ENCODE peak calls at places on chromosome 19, in eight cellular contexts. R, V, M, G, B, P, I and N are unnamed samples.

GRCh38 chr19:2802826-2803225 is 16.8 kb upstream of the ZNF554 start:
- DNase-seq in R (no peak), V (no peak), M (no peak), G (no peak), B (no peak), P (no peak), I (no peak), N (no peak)

GRCh38 chr19:43362179-43362578 is 8.7 kb downstream of the CD177 start:
- DNase-seq in R (no peak), V (no peak), M (no peak), G (no peak), B (no peak), P (no peak), I (no peak), N (no peak)

GRCh38 chr19:45385392-45386221 is 15.2 kb upstream of the ERCC2 start:
- DNase-seq in R (no peak), V (no peak), M (no peak), G (no peak), B (no peak), P (no peak), I (no peak), N (no peak)

GRCh38 chr19:41887711-41888382 is 4.9 kb downstream of the ARHGEF1 start:
- DNase-seq in R (no peak), V (peak; percentile 94), M (peak; percentile 81), G (peak; percentile 82), B (peak; percentile 66), P (peak; percentile 73), I (no peak), N (no peak)

GRCh38 chr19:28883241-28883693 is 329.7 kb downstream of the UQCRFS1 start:
- DNase-seq in R (no peak), V (no peak), M (no peak), G (no peak), B (no peak), P (no peak), I (no peak), N (no peak)

GRCh38 chr19:12784871-12785430 is 6.3 kb upstream of the JUNB start:
- DNase-seq in R (no peak), V (peak; percentile 65), M (no peak), G (no peak), B (no peak), P (peak; percentile 31), I (no peak), N (no peak)

GRCh38 chr19:49890349-49891311 is 6.1 kb downstream of the IL4I1 start:
- DNase-seq in R (no peak), V (peak; percentile 75), M (peak; percentile 86), G (peak; percentile 61), B (no peak), P (peak; percentile 76), I (no peak), N (no peak)

GRCh38 chr19:1247747-1248453 is 483 bp upstream of the MIDN start:
- DNase-seq in R (no peak), V (peak; percentile 74), M (no peak), G (peak; percentile 68), B (no peak), P (peak; percentile 83), I (peak; percentile 66), N (no peak)

GRCh38 chr19:49502866-49503581 is 6.8 kb downstream of the RPS11 start:
- DNase-seq in R (peak; percentile 32), V (peak; percentile 51), M (peak; percentile 62), G (no peak), B (no peak), P (no peak), I (peak; percentile 35), N (no peak)

GRCh38 chr19:12867120-12868099 is 13.8 kb downstream of the DNASE2 start:
- DNase-seq in R (no peak), V (peak; percentile 65), M (peak; percentile 44), G (peak; percentile 61), B (peak; percentile 72), P (peak; percentile 81), I (peak; percentile 88), N (no peak)

GRCh38 chr19:16326401-16327130 is 1.9 kb downstream of the KLF2 start:
- DNase-seq in R (no peak), V (peak; percentile 64), M (no peak), G (no peak), B (no peak), P (peak; percentile 32), I (no peak), N (no peak)

GRCh38 chr19:31312004-31312403 is 37.2 kb downstream of the TSHZ3 start:
- DNase-seq in R (no peak), V (no peak), M (no peak), G (peak; percentile 23), B (peak; percentile 10), P (no peak), I (no peak), N (no peak)

GRCh38 chr19:23832717-23833327 is 74.1 kb upstream of the ZNF681 start:
- DNase-seq in R (no peak), V (no peak), M (no peak), G (no peak), B (no peak), P (no peak), I (no peak), N (no peak)